ENCODE peak calls at places on chromosomes 1 and 21, in four cellular contexts. L, T, X and H are unnamed samples.

GRCh38 chr1:247747616-247748015 is 325 bp downstream of the OR14A2 start:
- DNase-seq in L (no peak), T (no peak), X (no peak), H (no peak)

GRCh38 chr1:38735651-38736161 is 123.9 kb downstream of the RRAGC start:
- DNase-seq in L (no peak), T (no peak), X (no peak), H (no peak)

GRCh38 chr1:101995984-101996731 is 568 bp downstream of the OLFM3 start:
- DNase-seq in L (no peak), T (peak; percentile 43), X (no peak), H (no peak)

GRCh38 chr1:230120289-230120948 is 53.4 kb downstream of the GALNT2 start:
- DNase-seq in L (no peak), T (no peak), X (no peak), H (no peak)

GRCh38 chr1:116572079-116572478 is 1.3 kb upstream of the CD58 start:
- DNase-seq in L (no peak), T (no peak), X (no peak), H (no peak)

GRCh38 chr1:92317836-92318493 is 19.1 kb downstream of the RPAP2 start:
- DNase-seq in L (no peak), T (no peak), X (no peak), H (no peak)

GRCh38 chr1:33055210-33055991 is 18.7 kb upstream of the AK2 start:
- DNase-seq in L (peak; percentile 15), T (peak; percentile 85), X (peak; percentile 88), H (peak; percentile 60)

GRCh38 chr1:110816945-110817344 is 56.0 kb upstream of the CD53 start:
- DNase-seq in L (no peak), T (no peak), X (no peak), H (no peak)

GRCh38 chr1:51559064-51559500 is 40.0 kb upstream of the EPS15 start:
- DNase-seq in L (no peak), T (no peak), X (no peak), H (no peak)

GRCh38 chr1:31765041-31765467 is 914 bp upstream of the ADGRB2 start:
- DNase-seq in L (no peak), T (peak; percentile 79), X (no peak), H (no peak)

GRCh38 chr1:201593200-201593828 is 54.4 kb downstream of the NAV1 start:
- DNase-seq in L (no peak), T (peak; percentile 71), X (no peak), H (no peak)

GRCh38 chr1:103859721-103860120 is 110.0 kb downstream of the AMY1C start:
- DNase-seq in L (no peak), T (no peak), X (no peak), H (no peak)

GRCh38 chr1:10253755-10254154 is 43.4 kb downstream of the KIF1B start:
- DNase-seq in L (no peak), T (peak; percentile 44), X (no peak), H (no peak)

GRCh38 chr1:215052656-215053055 is 29.9 kb upstream of the KCNK2 start:
- DNase-seq in L (no peak), T (no peak), X (no peak), H (no peak)

GRCh38 chr21:16533692-16534407 is 804.1 kb downstream of the USP25 start:
- DNase-seq in L (no peak), T (no peak), X (no peak), H (no peak)
- TF ChIP-seq TCF12 in L (no peak), T (no peak), X (no peak), H (no peak)

DNA sequence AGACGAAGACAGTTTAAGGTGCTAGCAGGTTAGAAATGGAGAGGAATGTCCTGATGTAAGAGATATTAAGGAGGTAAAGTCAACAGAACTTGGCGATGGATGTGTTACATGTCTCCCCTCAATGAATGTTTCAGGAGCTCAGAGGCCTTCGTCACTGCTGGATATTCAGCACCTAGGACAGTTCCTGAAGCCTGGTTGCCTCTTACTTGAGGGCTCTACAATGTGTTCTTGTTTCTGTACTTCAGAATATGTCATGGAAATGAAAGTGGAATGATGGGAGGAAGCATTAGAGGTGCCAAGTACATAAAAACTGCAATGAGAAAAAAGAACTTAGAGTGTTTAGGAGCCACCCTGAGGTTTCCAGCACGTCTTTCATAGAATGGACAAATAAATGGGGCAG is 17.7 kb downstream of the TNR start:
- DNase-seq in L (no peak), T (no peak), X (peak; percentile 19), H (no peak)
- TF ChIP-seq TCF12 in L (no peak), T (no peak), X (no peak), H (no peak)

GRCh38 chr1:54864460-54865208 is 22.4 kb downstream of the DHCR24 start:
- DNase-seq in L (no peak), T (no peak), X (no peak), H (no peak)
- TF ChIP-seq TCF12 in L (no peak), T (no peak), X (no peak), H (no peak)

DNA sequence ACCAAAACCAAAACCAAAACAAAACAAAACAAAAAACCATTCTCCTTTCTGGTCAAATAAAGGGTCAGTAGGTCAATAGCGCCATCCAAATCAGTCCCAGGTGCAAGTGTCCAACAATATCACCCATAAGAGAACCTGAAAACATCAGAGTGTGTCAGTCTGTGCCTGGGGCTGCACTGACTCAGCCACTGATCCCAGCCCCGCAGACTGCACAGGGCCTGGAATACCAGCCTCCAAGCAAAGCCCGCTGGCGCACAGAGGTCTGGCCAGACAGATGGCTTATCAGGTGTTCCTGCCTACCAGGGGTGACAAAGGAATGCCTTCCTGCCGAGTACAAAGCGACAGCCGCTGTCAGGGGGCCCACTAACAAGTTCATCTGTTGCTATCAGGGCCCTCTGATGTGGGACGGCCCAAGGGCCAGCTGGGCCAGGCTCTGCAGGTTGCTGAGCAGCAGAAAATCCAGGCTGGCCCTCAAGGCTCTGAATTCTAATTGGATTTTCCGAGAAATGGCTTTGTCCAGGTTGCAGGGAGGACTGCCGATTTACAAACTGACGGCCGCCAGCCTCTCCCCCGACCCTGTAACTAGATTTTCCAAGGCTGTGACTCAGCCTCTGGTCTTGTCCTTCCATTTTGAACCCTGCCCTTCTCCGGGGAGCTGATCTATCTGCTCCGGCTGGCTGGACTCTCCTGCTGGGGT is 13.7 kb upstream of the TMEM51 start:
- DNase-seq in L (no peak), T (peak; percentile 80), X (peak; percentile 96), H (no peak)
- TF ChIP-seq TCF12 in L (no peak), T (peak; percentile 64), X (no peak), H (no peak)

DNA sequence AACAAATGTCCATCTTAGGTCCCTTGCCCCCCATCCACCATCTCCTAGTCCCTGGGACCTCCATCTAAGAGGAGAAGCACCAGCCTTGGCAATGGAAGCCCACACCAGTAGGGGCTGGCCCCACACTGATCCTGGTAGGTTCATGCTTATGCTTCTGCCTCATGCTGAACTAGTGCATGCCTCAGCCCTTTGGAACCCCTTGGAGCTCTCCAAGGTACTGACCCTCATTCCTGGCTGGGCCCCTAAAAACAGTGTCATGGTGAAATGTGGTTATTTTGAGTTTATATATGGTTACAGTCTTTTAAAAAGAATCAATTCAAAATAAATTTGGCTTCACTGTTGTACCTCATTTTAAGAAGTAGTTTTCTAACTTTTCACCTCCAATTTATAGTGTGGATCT is 108.3 kb downstream of the HIVEP3 start:
- DNase-seq in L (no peak), T (no peak), X (no peak), H (no peak)
- TF ChIP-seq TCF12 in L (no peak), T (no peak), X (no peak), H (no peak)

GRCh38 chr1:67367370-67368345 is 60.0 kb downstream of the IL12RB2 start:
- DNase-seq in L (no peak), T (peak; percentile 78), X (peak; percentile 69), H (no peak)
- TF ChIP-seq TCF12 in L (no peak), T (no peak), X (no peak), H (no peak)

DNA sequence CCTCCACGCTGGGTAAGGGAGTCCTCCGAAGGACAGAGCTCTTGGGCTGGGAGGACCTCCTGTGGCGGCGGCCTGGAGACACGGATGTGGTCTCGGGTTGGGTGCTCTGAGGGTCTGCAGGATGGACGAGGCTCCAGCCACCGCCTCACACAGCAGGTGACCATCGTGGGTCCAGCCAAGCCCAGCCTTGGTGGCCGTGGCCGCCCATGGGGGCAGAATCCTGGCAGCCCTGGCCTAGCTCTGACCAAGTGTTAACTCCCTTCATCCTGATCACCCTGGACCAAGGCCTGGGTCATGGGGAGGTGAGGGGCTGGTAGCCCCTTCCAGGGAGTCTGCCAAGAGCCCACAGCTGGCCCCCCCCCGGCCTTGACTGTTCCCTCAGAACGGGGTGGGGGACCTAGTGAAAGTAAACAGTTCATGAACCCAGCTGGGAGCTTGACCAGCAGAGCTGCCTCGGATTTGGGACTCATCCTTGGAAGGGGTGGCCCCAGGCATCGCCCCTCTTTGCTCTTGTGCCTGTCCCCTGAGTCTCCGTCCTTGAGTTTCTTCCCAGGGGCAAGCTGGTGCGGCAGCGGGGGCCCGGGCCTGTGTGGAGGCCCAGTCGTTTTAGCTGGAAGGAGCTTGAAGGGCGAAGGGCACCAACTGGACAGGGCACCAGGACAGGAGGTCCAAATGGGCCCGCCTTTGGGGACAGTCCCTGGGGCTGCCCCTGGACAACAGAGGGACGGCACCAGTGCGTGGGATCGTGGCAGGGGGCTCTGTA is 17.8 kb downstream of the ARHGEF16 start:
- DNase-seq in L (no peak), T (no peak), X (no peak), H (no peak)
- TF ChIP-seq TCF12 in L (no peak), T (no peak), X (no peak), H (no peak)

DNA sequence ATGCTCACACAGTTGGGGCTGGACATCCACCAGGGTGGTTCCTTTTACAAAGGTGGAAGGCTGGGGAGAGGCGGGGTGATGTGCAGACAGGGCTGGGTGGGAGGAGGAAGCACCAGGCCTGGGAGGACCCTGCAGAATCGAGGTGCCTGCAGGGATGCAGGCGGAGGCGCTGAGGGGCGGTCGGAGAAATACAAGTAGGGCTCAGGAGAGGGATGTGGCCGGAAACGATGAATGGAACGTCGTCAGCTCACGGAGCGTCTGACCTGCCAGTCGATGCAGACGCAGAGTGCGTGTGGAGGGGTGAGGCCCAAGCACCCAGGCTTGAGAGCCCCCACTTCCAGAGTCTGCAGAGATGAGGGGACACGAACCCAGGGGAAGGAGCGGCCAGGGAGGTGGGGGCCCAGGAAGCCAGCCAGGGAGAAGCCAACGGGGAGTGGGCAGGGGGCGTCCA is 63.4 kb downstream of the TRIM11 start:
- DNase-seq in L (no peak), T (no peak), X (no peak), H (no peak)
- TF ChIP-seq TCF12 in L (no peak), T (no peak), X (no peak), H (no peak)